ENCODE peak calls at places on chromosomes 16 and 17, in four cellular contexts. G is HEK293T, J is H1, X is GM12878. D is an unnamed sample.

GRCh38 chr17:68809148-68809547 is 146.0 kb downstream of the ABCA8 start:
- DNase-seq in X (no peak), J (no peak), G (no peak), D (no peak)

GRCh38 chr16:73095885-73096341 is 48.0 kb upstream of the ZFHX3 start:
- DNase-seq in J (no peak), X (no peak), G (peak; percentile 80), D (no peak)

GRCh38 chr16:1311738-1312458 is 2.5 kb downstream of the UBE2I start:
- DNase-seq in J (no peak), G (no peak), X (no peak), D (no peak)

GRCh38 chr16:84925092-84925772 is 86.1 kb downstream of the ZDHHC7 start:
- DNase-seq in G (peak; percentile 77), J (peak; percentile 95), X (no peak), D (peak; percentile 23)

GRCh38 chr17:34542700-34543336 is 36.6 kb upstream of the TMEM132E start:
- DNase-seq in J (peak; percentile 89), X (no peak), G (peak; percentile 22), D (no peak)

GRCh38 chr17:60372790-60373483 is 19.0 kb downstream of the USP32 start:
- DNase-seq in G (no peak), J (no peak), X (no peak), D (no peak)

GRCh38 chr16:64290461-64290860 is 831.4 kb downstream of the CDH11 start:
- DNase-seq in X (no peak), J (no peak), G (no peak), D (no peak)

GRCh38 chr17:35740997-35741931 is 9.8 kb downstream of the RASL10B start:
- DNase-seq in J (peak; percentile 79), G (no peak), X (no peak), D (no peak)

GRCh38 chr17:16304832-16305231 is 48.4 kb downstream of the CENPV start:
- DNase-seq in G (peak; percentile 39), J (no peak), X (no peak), D (peak; percentile 36)

GRCh38 chr17:80261159-80261894 is 675 bp downstream of the RNF213 start:
- DNase-seq in G (peak; percentile 32), X (no peak), J (peak; percentile 86), D (peak; percentile 90)

GRCh38 chr16:56748191-56748590 is 18.3 kb downstream of the NUP93 start:
- DNase-seq in X (no peak), G (no peak), J (no peak), D (no peak)

GRCh38 chr17:44979426-44980273 is 11.5 kb upstream of the C1QL1 start:
- DNase-seq in G (no peak), X (no peak), J (no peak), D (no peak)

GRCh38 chr16:89275284-89275584 is 57.7 kb downstream of the ZNF778 start:
- DNase-seq in X (no peak), J (no peak), G (no peak), D (no peak)

GRCh38 chr16:11099672-11100195 is 155.4 kb downstream of the CLEC16A start:
- DNase-seq in G (no peak), X (no peak), J (no peak), D (no peak)

GRCh38 chr17:44894642-44895041 is 4.6 kb downstream of the EFTUD2 start:
- DNase-seq in G (no peak), J (peak; percentile 52), X (no peak), D (no peak)

GRCh38 chr17:72588961-72589360 is 468.1 kb downstream of the SOX9 start:
- DNase-seq in X (no peak), G (no peak), J (no peak), D (no peak)

GRCh38 chr17:39828443-39828842 is 35.7 kb downstream of the IKZF3 start:
- DNase-seq in G (no peak), X (no peak), J (no peak), D (no peak)

GRCh38 chr17:31627960-31628359 is 231.1 kb downstream of the COPRS start:
- DNase-seq in J (no peak), G (no peak), X (no peak), D (no peak)

GRCh38 chr16:88730632-88731607 is 24.6 kb downstream of the CTU2 start:
- DNase-seq in G (no peak), J (no peak), X (no peak), D (no peak)

GRCh38 chr17:35540589-35541404 is 3.3 kb upstream of the SLFN12L start:
- DNase-seq in X (no peak), J (no peak), G (no peak), D (no peak)

GRCh38 chr17:61862105-61862574 is 1.2 kb downstream of the BRIP1 start:
- DNase-seq in J (no peak), G (no peak), X (no peak), D (no peak)

GRCh38 chr17:41163828-41164227 is 3.3 kb upstream of the KRTAP4-4 start:
- DNase-seq in G (no peak), J (no peak), X (no peak), D (no peak)

GRCh38 chr17:35214192-35214591 is 20.0 kb upstream of the SLC35G3 start:
- DNase-seq in G (no peak), J (no peak), X (no peak), D (no peak)

GRCh38 chr16:28984619-28985135 is at the start of gene LAT:
- DNase-seq in X (no peak), J (no peak), G (no peak), D (no peak)

GRCh38 chr17:40124279-40125141 is 2.7 kb downstream of the MSL1 start:
- DNase-seq in X (no peak), G (peak; percentile 5), J (no peak), D (no peak)

GRCh38 chr16:85227262-85227923 is 115.1 kb upstream of the CIBAR2 start:
- DNase-seq in G (no peak), J (no peak), X (peak; percentile 98), D (no peak)

GRCh38 chr16:66223176-66223780 is 143.2 kb upstream of the CDH5 start:
- DNase-seq in J (no peak), X (no peak), G (no peak), D (no peak)

DNA sequence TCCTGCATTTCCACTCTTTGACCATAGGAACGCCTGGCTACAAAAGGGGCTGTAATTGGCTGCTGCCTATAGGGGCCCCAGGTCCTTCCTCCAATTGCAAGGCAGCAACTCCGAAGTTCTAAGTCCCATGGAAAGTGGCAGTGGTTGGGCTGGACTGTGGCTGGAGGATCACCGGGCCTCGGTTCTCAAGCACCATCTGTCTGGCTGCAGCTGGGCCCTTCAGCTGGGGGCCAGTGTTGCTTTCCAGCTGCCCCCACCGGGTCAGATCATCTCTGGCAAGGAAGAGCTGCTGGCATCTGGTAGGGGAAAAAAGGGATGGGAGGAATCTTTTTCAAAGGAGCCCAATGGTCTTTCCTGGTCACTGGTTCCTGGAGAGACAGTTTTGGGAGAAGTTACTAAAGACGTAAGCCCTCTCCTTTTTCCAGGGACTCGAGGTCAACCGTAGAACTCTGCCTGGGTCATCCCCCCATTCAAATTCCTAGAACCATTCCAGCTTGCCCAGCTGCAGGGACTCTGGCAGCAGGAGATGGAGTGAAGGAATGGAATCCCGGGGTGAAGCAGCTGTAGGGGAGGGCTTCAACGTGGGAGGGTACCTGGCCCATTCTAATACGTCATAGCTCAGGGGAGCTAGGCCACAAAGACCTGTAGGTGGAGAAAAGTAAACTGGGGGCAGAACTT is 13.3 kb upstream of the MRPS23 start:
- DNase-seq in G (no peak), X (no peak), J (no peak), D (no peak)
- TF ChIP-seq SUZ12 in G (no peak), X (no peak), J (no peak), D (no peak)

GRCh38 chr17:38465420-38466345 is 37.4 kb downstream of the ARHGAP23 start:
- DNase-seq in J (no peak), G (peak; percentile 4), X (no peak), D (no peak)

GRCh38 chr17:38467491-38467890 is 39.2 kb downstream of the ARHGAP23 start:
- DNase-seq in J (no peak), G (no peak), X (no peak), D (no peak)

GRCh38 chr17:38464723-38465419 is 36.6 kb downstream of the ARHGAP23 start:
- DNase-seq in G (peak; percentile 5), X (no peak), J (no peak), D (no peak)

GRCh38 chr17:38466346-38467315 is 38.4 kb downstream of the ARHGAP23 start:
- DNase-seq in G (peak; percentile 2), X (no peak), J (no peak), D (no peak)

GRCh38 chr17:38469875-38470274 is 41.6 kb downstream of the ARHGAP23 start:
- DNase-seq in G (no peak), X (no peak), J (no peak), D (no peak)
- TF ChIP-seq SUZ12 in G (no peak), X (no peak), J (no peak), D (no peak)

GRCh38 chr16:67718668-67719047 is 458 bp downstream of the GFOD2 start:
- DNase-seq in J (no peak), X (no peak), G (no peak), D (no peak)

GRCh38 chr16:67719048-67719777 is at the start of gene GFOD2:
- DNase-seq in J (peak; percentile 100), G (peak; percentile 100), X (peak; percentile 79), D (peak; percentile 94)

GRCh38 chr16:67723151-67723915 is 4.2 kb upstream of the GFOD2 start:
- DNase-seq in G (no peak), X (no peak), J (no peak), D (no peak)

GRCh38 chr16:67720236-67720635 is 1.1 kb upstream of the GFOD2 start:
- DNase-seq in G (no peak), J (no peak), X (no peak), D (no peak)

GRCh38 chr16:67719778-67720144 is 645 bp upstream of the GFOD2 start:
- DNase-seq in J (no peak), X (no peak), G (peak; percentile 61), D (no peak)
- TF ChIP-seq SUZ12 in J (no peak), X (no peak), G (no peak), D (no peak)

GRCh38 chr16:71628810-71629209 is 2.8 kb downstream of the MARVELD3 start:
- DNase-seq in J (no peak), X (no peak), G (no peak), D (no peak)

GRCh38 chr16:71625113-71625850 is 702 bp upstream of the MARVELD3 start:
- DNase-seq in J (no peak), X (no peak), G (no peak), D (no peak)

GRCh38 chr16:71626018-71626857 is at the start of gene MARVELD3:
- DNase-seq in J (peak; percentile 99), X (no peak), G (no peak), D (no peak)

GRCh38 chr16:71627631-71628236 is 1.8 kb downstream of the MARVELD3 start:
- DNase-seq in X (no peak), G (no peak), J (no peak), D (no peak)

DNA sequence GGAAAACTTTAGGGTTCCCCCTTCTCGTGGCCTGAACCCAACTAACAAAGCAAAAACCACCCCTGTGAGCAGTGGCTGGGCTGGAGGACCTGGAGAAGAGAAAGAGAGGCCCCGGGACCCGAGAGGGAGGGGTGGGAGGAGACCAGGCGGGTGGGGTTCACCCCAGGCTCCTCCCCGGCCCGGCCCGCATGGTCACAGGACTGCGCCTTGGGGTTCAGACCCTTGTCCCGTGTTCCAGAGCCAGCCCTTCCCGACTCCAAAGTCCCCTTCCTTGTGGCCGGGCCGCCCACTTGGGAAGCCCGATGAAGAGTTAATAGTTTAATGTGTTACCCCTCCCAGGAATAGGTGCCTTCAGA is 852 bp downstream of the MARVELD3 start:
- DNase-seq in X (no peak), J (peak; percentile 86), G (no peak), D (no peak)
- TF ChIP-seq SUZ12 in X (no peak), J (no peak), G (no peak), D (peak; percentile 17)

D was measured in NT2/D1.